ENCODE peak calls at places on chromosomes 12 and 14, in nine cellular contexts. Y is foreskin keratinocyte; I is ovary; K is H9; J is Panc1; X is caudate nucleus; U is right cardiac atrium; S is AG04450; C is CD4-positive, alpha-beta T cell. A is an unnamed sample.

GRCh38 chr12:104825408-104825807 is 132.7 kb downstream of the SLC41A2 start:
- DNase-seq in J (no peak), C (no peak), I (no peak), U (no peak), Y (no peak), X (no peak), S (no peak), K (peak; percentile 35), A (no peak)

GRCh38 chr14:96194657-96195431 is 9.8 kb upstream of the BDKRB2 start:
- DNase-seq in S (no peak), Y (no peak), C (no peak), K (no peak), U (no peak), J (no peak), I (no peak), X (no peak), A (no peak)

GRCh38 chr12:96172981-96173380 is 21.2 kb upstream of the ELK3 start:
- DNase-seq in K (no peak), X (no peak), S (no peak), Y (no peak), J (no peak), U (no peak), I (no peak), C (no peak), A (no peak)

GRCh38 chr12:4910502-4911315 is 1.0 kb downstream of the KCNA1 start:
- DNase-seq in K (peak; percentile 41), C (no peak), Y (no peak), U (no peak), S (no peak), J (no peak), I (no peak), X (peak; percentile 18), A (no peak)

GRCh38 chr12:2460051-2460450 is 334.7 kb upstream of the FKBP4 start:
- DNase-seq in U (no peak), I (no peak), J (no peak), S (no peak), X (no peak), K (no peak), Y (no peak), C (no peak), A (no peak)

GRCh38 chr12:5515458-5515857 is 83.5 kb downstream of the NTF3 start:
- DNase-seq in K (no peak), U (no peak), I (no peak), S (no peak), C (no peak), J (no peak), Y (no peak), X (no peak), A (no peak)

GRCh38 chr12:111436266-111436665 is 30.5 kb downstream of the SH2B3 start:
- DNase-seq in I (no peak), K (no peak), Y (no peak), J (no peak), X (no peak), C (no peak), S (no peak), U (no peak), A (no peak)

GRCh38 chr12:30026621-30027234 is 243.0 kb upstream of the TMTC1 start:
- DNase-seq in C (no peak), S (peak; percentile 55), I (no peak), K (no peak), X (no peak), J (no peak), U (no peak), Y (peak; percentile 87), A (no peak)

GRCh38 chr14:99462211-99462610 is 18.4 kb downstream of the SETD3 start:
- DNase-seq in I (no peak), S (no peak), U (no peak), C (no peak), K (no peak), J (no peak), Y (peak; percentile 25), X (no peak), A (no peak)

GRCh38 chr14:75844486-75844885 is 137.3 kb downstream of the TGFB3 start:
- DNase-seq in J (no peak), K (no peak), C (no peak), U (no peak), Y (no peak), S (no peak), X (no peak), I (no peak), A (no peak)

GRCh38 chr12:61993734-61994345 is 266.4 kb upstream of the USP15 start:
- DNase-seq in U (no peak), C (no peak), J (peak; percentile 13), I (no peak), K (no peak), Y (peak; percentile 49), S (no peak), X (peak; percentile 10), A (no peak)

GRCh38 chr14:72075649-72076334 is 143.6 kb downstream of the RGS6 start:
- DNase-seq in J (no peak), C (no peak), U (no peak), K (peak; percentile 46), S (no peak), Y (no peak), I (no peak), X (no peak), A (no peak)

GRCh38 chr14:23371865-23372264 is 744 bp upstream of the IL25 start:
- DNase-seq in X (no peak), K (no peak), I (no peak), S (no peak), Y (no peak), J (no peak), C (no peak), U (no peak), A (no peak)

GRCh38 chr12:108967869-108968540 is 52.9 kb downstream of the SVOP start:
- DNase-seq in C (no peak), I (no peak), Y (peak; percentile 17), J (no peak), X (no peak), K (no peak), U (no peak), S (no peak), A (no peak)

GRCh38 chr14:38208825-38209562 is 1.3 kb downstream of the SSTR1 start:
- DNase-seq in U (peak; percentile 61), S (no peak), Y (no peak), J (no peak), I (no peak), K (peak; percentile 60), C (no peak), X (no peak), A (no peak)

GRCh38 chr12:7645395-7646177 is 20.1 kb downstream of the APOBEC1 start:
- DNase-seq in J (no peak), I (no peak), S (no peak), C (no peak), K (peak; percentile 47), U (no peak), X (peak; percentile 7), Y (no peak), A (no peak)

GRCh38 chr12:43930032-43930431 is 94.2 kb downstream of the TMEM117 start:
- DNase-seq in Y (no peak), S (no peak), K (no peak), I (no peak), U (no peak), J (no peak), C (no peak), X (no peak), A (no peak)

GRCh38 chr12:14841761-14842160 is 1.6 kb downstream of the ART4 start:
- DNase-seq in K (no peak), Y (peak; percentile 64), C (no peak), X (no peak), U (peak; percentile 78), I (no peak), S (no peak), J (no peak), A (no peak)

GRCh38 chr12:3293446-3294161 is 197.4 kb upstream of the PRMT8 start:
- DNase-seq in U (no peak), S (no peak), X (no peak), C (no peak), J (no peak), I (peak; percentile 60), Y (peak; percentile 66), K (no peak), A (no peak)

GRCh38 chr12:12032771-12033588 is 37.8 kb upstream of the BCL2L14 start:
- DNase-seq in S (peak; percentile 76), C (peak; percentile 63), U (peak; percentile 84), X (peak; percentile 89), J (peak; percentile 59), K (peak; percentile 88), I (peak; percentile 89), Y (peak; percentile 68), A (no peak)
- H3K27ac ChIP-seq in S (no peak overlapping the region), C (no peak overlapping the region), U (peak overlapping the region; percentile 48), X (peak overlapping the region; percentile 33), J (no peak overlapping the region), K (no peak overlapping the region), I (peak overlapping the region; percentile 67), Y (no peak overlapping the region), A (no peak overlapping the region)

DNA sequence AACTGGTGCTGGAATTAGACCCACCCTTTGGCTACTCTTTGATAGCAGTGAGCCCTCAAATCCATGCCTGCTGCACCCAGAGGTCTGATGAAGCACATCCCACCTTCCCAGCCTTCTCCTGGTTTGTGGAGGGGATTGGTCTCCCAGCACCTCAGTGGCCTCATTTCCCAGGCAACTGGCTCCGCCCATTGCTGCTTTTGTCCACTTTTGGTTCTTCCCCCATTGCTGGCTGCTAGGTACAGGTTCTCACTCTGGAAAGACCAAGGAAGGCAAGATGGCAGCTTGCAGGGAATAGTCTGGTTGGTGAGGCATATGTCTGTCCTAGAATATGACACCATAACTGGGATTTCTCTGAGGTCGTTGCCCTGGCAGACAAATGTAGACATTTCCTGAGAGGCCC is 10.2 kb upstream of the KRT5 start:
- DNase-seq in U (no peak), K (no peak), J (no peak), S (no peak), I (no peak), X (no peak), C (no peak), Y (no peak), A (no peak)
- H3K27ac ChIP-seq in U (no peak overlapping the region), K (no peak overlapping the region), J (no peak overlapping the region), S (no peak overlapping the region), I (no peak overlapping the region), X (no peak overlapping the region), C (no peak overlapping the region), Y (no peak overlapping the region), A (no peak overlapping the region)

GRCh38 chr14:61080591-61081010 is 99.6 kb downstream of the SLC38A6 start:
- DNase-seq in K (peak; percentile 39), X (no peak), J (no peak), C (no peak), I (no peak), S (peak; percentile 72), Y (no peak), U (no peak), A (no peak)
- H3K27ac ChIP-seq in K (no peak overlapping the region), X (no peak overlapping the region), J (no peak overlapping the region), C (no peak overlapping the region), I (no peak overlapping the region), S (peak overlapping the region; percentile 55), Y (no peak overlapping the region), U (no peak overlapping the region), A (no peak overlapping the region)

GRCh38 chr12:115785548-115785947 is 491.9 kb downstream of the MED13L start:
- DNase-seq in K (no peak), J (no peak), Y (no peak), S (no peak), U (no peak), X (no peak), I (no peak), C (no peak), A (no peak)

GRCh38 chr12:115791331-115791730 is 486.2 kb downstream of the MED13L start:
- DNase-seq in U (peak; percentile 85), J (no peak), I (no peak), S (no peak), X (no peak), Y (no peak), K (no peak), C (no peak), A (no peak)

GRCh38 chr12:115794659-115795081 is 482.8 kb downstream of the MED13L start:
- DNase-seq in K (no peak), X (no peak), Y (no peak), S (no peak), U (no peak), J (no peak), C (no peak), I (no peak), A (no peak)

GRCh38 chr12:115790526-115790925 is 487.0 kb downstream of the MED13L start:
- DNase-seq in U (no peak), S (no peak), Y (no peak), I (no peak), X (no peak), J (no peak), C (no peak), K (no peak), A (no peak)
- H3K27ac ChIP-seq in U (no peak overlapping the region), S (no peak overlapping the region), Y (no peak overlapping the region), I (no peak overlapping the region), X (no peak overlapping the region), J (no peak overlapping the region), C (no peak overlapping the region), K (no peak overlapping the region), A (no peak overlapping the region)

A was measured in CD8-positive, alpha-beta memory T cell.